ENCODE peak calls at places on chromosomes 11 and 22, in eight cellular contexts. B, Q, Z, T, X, E, A and V are unnamed samples. For H3K9me3, the result is how much of the 10 kb centered on the place peaks cover.

GRCh38 chr11:120467627-120468026 is 43.9 kb upstream of the GRIK4 start:
- DNase-seq in Q (no peak), A (no peak), E (no peak), X (peak), Z (no peak), T (no peak), B (no peak), V (no peak)

GRCh38 chr11:69293819-69294505 is at the start of gene MYEOV:
- DNase-seq in T (peak), Z (peak), Q (no peak), A (no peak), X (peak), B (no peak), E (no peak), V (no peak)

GRCh38 chr11:58977470-58977869 is 38.2 kb downstream of the GLYATL1 start:
- DNase-seq in Q (no peak), Z (no peak), A (no peak), X (no peak), B (no peak), T (no peak), E (no peak), V (no peak)

GRCh38 chr11:44977493-44977984 is 26.9 kb upstream of the TP53I11 start:
- DNase-seq in E (no peak), T (no peak), X (peak), Z (no peak), A (no peak), Q (no peak), B (no peak), V (no peak)

GRCh38 chr11:120509346-120510053 is 2.0 kb upstream of the GRIK4 start:
- DNase-seq in B (no peak), Z (no peak), E (no peak), X (no peak), A (no peak), T (no peak), Q (no peak), V (no peak)

GRCh38 chr11:109422755-109423113 is 744 bp downstream of the C11orf87 start:
- DNase-seq in E (no peak), Q (no peak), A (no peak), Z (no peak), X (no peak), T (no peak), B (no peak), V (no peak)

GRCh38 chr22:32558681-32559355 is 84.2 kb downstream of the FBXO7 start:
- DNase-seq in A (peak), E (no peak), B (no peak), Z (no peak), X (peak), Q (no peak), T (no peak), V (no peak)

GRCh38 chr22:47098121-47098520 is 335.7 kb downstream of the TBC1D22A start:
- DNase-seq in X (no peak), B (no peak), A (no peak), Q (no peak), Z (no peak), E (no peak), T (no peak), V (no peak)

GRCh38 chr11:64203421-64204079 is 3.0 kb upstream of the FERMT3 start:
- DNase-seq in B (no peak), Z (no peak), E (no peak), Q (no peak), X (no peak), T (no peak), A (no peak), V (no peak)

GRCh38 chr11:41879186-41879738 is 419.8 kb upstream of the LRRC4C start:
- DNase-seq in Z (no peak), A (no peak), Q (no peak), B (no peak), T (no peak), E (no peak), X (peak), V (no peak)

GRCh38 chr11:108115495-108116140 is 5.7 kb upstream of the ACAT1 start:
- DNase-seq in X (peak), E (peak), Q (no peak), A (peak), T (no peak), Z (peak), B (no peak), V (no peak)

GRCh38 chr11:14380947-14381555 is 22.1 kb upstream of the RRAS2 start:
- DNase-seq in T (no peak), E (peak), A (peak), Q (peak), Z (peak), X (peak), B (no peak), V (peak)

GRCh38 chr11:47035108-47035507 is 98.5 kb downstream of the CSTPP1 start:
- DNase-seq in T (no peak), Z (no peak), Q (no peak), X (no peak), E (no peak), A (no peak), B (no peak), V (no peak)

GRCh38 chr11:118908931-118909618 is 16.7 kb downstream of the BCL9L start:
- DNase-seq in E (peak), B (no peak), X (peak), A (peak), Q (no peak), T (no peak), Z (peak), V (no peak)

GRCh38 chr22:27670701-27671412 is 130.7 kb downstream of the MN1 start:
- DNase-seq in A (peak), T (peak), Q (no peak), B (no peak), Z (no peak), X (no peak), E (no peak), V (no peak)

GRCh38 chr11:127859941-127860354 is 727.4 kb downstream of the ETS1 start:
- DNase-seq in T (no peak), A (no peak), E (no peak), Q (no peak), X (no peak), Z (no peak), B (no peak), V (no peak)

GRCh38 chr11:83054904-83055380 is 16.8 kb downstream of the RAB30 start:
- DNase-seq in A (peak), X (no peak), T (no peak), Q (no peak), Z (no peak), E (no peak), B (no peak), V (no peak)

GRCh38 chr11:114279778-114280532 is 16.2 kb upstream of the NNMT start:
- DNase-seq in A (no peak), B (peak), Q (no peak), Z (no peak), T (no peak), E (no peak), X (no peak), V (no peak)

GRCh38 chr22:44080936-44081853 is 57.1 kb downstream of the PARVB start:
- DNase-seq in X (peak), Q (peak), B (no peak), Z (peak), E (peak), T (peak), A (peak), V (peak)

GRCh38 chr22:30183861-30184278 is 62.7 kb downstream of the LIF start:
- DNase-seq in T (no peak), B (no peak), Z (no peak), X (no peak), E (no peak), Q (no peak), A (no peak), V (no peak)

GRCh38 chr11:69524291-69524882 is 42.9 kb downstream of the LINC01488 start:
- DNase-seq in E (no peak), Q (no peak), Z (peak), T (no peak), X (no peak), A (no peak), B (no peak), V (no peak)

GRCh38 chr11:125562430-125562829 is 6.8 kb upstream of the EI24 start:
- DNase-seq in T (no peak), Q (no peak), A (no peak), Z (no peak), E (no peak), X (no peak), B (no peak), V (no peak)

GRCh38 chr11:123580557-123581275 is 73.7 kb downstream of the SCN3B start:
- DNase-seq in Z (peak), E (peak), A (peak), Q (peak), X (peak), B (no peak), T (peak), V (peak)

GRCh38 chr11:105611414-105611813 is 1.5 kb downstream of the GRIA4 start:
- DNase-seq in Q (no peak), T (no peak), A (no peak), E (no peak), X (no peak), Z (no peak), B (no peak), V (no peak)

GRCh38 chr11:95378106-95378505 is 147.1 kb upstream of the SESN3 start:
- DNase-seq in B (no peak), E (no peak), Q (no peak), Z (no peak), X (no peak), A (no peak), T (no peak), V (no peak)

GRCh38 chr11:34302046-34302921 is 55.5 kb downstream of the ABTB2 start:
- DNase-seq in A (no peak), E (no peak), X (no peak), Q (no peak), B (no peak), T (no peak), Z (no peak), V (no peak)

GRCh38 chr11:2919188-2919587 is 10.0 kb downstream of the PHLDA2 start:
- DNase-seq in Q (no peak), A (no peak), X (no peak), T (no peak), Z (no peak), B (no peak), E (no peak), V (no peak)

GRCh38 chr11:19168090-19168489 is 33.7 kb downstream of the CSRP3 start:
- DNase-seq in X (no peak), A (no peak), E (no peak), Z (no peak), B (no peak), Q (no peak), T (no peak), V (no peak)

GRCh38 chr11:8512547-8512946 is 81.5 kb downstream of the STK33 start:
- DNase-seq in Z (no peak), Q (no peak), A (no peak), T (no peak), E (no peak), X (peak), B (no peak), V (no peak)

GRCh38 chr11:77762426-77762825 is 58.1 kb downstream of the RSF1 start:
- DNase-seq in X (no peak), B (no peak), A (no peak), E (no peak), Z (no peak), T (no peak), Q (no peak), V (no peak)

GRCh38 chr11:60193687-60194433 is 11.0 kb upstream of the MS4A6A start:
- DNase-seq in Z (no peak), A (peak), T (peak), Q (peak), B (no peak), X (peak), E (peak), V (peak)

GRCh38 chr11:78181155-78181554 is 7.3 kb downstream of the KCTD21 start:
- DNase-seq in B (no peak), Z (no peak), A (no peak), Q (no peak), X (no peak), T (no peak), E (no peak), V (no peak)

GRCh38 chr22:32475428-32476010 is 908 bp downstream of the FBXO7 start:
- DNase-seq in A (peak), E (peak), X (peak), Z (peak), T (no peak), B (no peak), Q (peak), V (no peak)

GRCh38 chr11:65340226-65340625 is 6.6 kb downstream of the DPF2 start:
- DNase-seq in Z (no peak), E (no peak), Q (no peak), X (no peak), T (no peak), A (no peak), B (no peak), V (no peak)

GRCh38 chr11:109644158-109644557 is 222.2 kb downstream of the C11orf87 start:
- DNase-seq in Z (no peak), A (peak), X (no peak), T (no peak), Q (no peak), B (no peak), E (no peak), V (no peak)

GRCh38 chr11:11876458-11876857 is 34.7 kb downstream of the USP47 start:
- DNase-seq in E (no peak), Z (no peak), A (no peak), B (no peak), X (peak), T (no peak), Q (no peak), V (no peak)

GRCh38 chr22:33130473-33130872 is 72.3 kb upstream of the SYN3 start:
- DNase-seq in X (no peak), Q (no peak), B (no peak), T (no peak), E (no peak), Z (no peak), A (no peak), V (no peak)

DNA sequence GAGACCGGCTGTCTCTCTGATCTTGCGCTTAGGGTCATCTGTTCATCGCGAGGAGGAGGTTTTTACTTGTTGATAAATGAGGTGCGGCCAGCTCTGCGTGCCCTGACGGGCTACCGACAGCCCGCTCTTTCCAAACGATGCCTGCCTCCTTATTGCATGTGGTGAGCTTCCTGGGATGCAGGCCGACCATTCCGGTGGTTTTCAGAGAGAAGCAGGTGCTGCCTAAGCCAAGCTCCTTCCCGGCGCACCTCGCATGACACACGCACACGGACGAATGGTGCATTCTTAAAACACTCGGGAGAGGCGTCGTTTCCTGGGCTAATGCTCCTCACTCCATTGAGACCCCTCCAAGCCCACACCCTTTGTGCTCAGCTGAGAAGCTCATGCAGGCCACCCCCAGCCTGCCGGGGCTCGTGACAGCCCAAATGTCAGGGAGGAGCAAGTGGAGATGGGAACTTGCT is 456.8 kb downstream of the BRD1 start:
- DNase-seq in B (peak), A (no peak), Z (peak), X (no peak), Q (no peak), E (no peak), T (no peak), V (no peak)
- H3K9me3 ChIP-seq in B (under half), A (under half), Z (under half), X (under half), Q (under half), E (under half), T (under half), V (under half)

DNA sequence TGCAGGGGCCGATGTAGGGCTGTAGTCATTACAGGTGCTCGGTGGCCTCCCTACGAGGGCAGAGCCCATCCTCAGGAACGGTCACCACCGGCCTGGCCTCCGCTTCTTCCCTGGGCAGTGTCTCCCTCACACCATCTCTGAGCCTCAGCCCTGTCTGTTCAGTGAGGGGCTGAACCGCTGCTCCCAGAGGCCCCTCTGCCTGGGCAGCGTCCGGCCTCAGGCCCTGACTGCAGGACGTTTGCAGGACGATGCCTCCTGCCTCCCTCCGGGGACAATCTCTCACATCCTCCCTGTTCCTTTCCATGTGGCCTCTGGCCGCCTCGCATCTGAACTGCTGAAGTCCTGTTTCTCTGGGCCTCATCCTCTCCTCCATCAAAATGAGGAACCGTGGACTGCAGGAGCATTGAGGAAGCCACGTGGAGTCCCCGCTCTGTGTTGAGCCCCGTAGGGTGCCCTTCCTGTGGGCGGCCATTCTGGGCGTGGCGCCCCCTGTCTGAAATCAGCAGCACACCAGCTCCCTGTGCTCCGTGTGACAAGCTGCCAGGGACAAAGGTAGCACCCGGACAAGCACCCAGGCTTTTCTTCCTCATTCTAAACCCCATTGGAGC is 933.5 kb downstream of the BRD1 start:
- DNase-seq in E (no peak), A (no peak), Z (no peak), B (peak), X (no peak), T (no peak), Q (no peak), V (no peak)
- H3K9me3 ChIP-seq in E (under half), A (under half), Z (under half), B (under half), X (under half), T (under half), Q (under half), V (under half)

DNA sequence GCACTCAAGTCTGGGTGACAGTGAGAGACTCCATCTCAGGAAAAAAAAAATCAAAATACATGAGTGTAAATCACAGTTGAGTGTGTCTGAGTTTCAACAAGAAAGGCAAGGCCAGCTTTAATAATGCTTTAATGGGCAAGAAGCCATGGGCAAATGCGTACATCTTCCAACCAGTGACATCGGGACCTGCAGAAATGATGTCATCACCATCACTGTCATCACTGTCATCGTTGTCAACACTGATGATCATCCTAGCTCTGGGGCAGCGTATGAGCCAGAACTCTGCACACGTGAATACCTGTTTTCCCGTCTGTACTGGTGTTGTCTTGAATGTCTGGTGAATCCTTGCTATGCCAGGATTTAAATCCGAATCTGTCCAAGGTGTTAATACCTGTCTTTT is 712.5 kb downstream of the BRD1 start:
- DNase-seq in Z (no peak), A (no peak), E (no peak), T (no peak), B (no peak), X (no peak), Q (no peak), V (no peak)
- H3K9me3 ChIP-seq in Z (under half), A (under half), E (under half), T (under half), B (under half), X (under half), Q (under half), V (under half)

GRCh38 chr11:32434387-32435151 is 770 bp downstream of the WT1 start:
- DNase-seq in E (peak), Z (no peak), B (no peak), X (peak), T (no peak), A (no peak), Q (no peak), V (no peak)
- H3K9me3 ChIP-seq in E (under half), Z (under half), B (under half), X (under half), T (under half), A (under half), Q (under half), V (under half)

GRCh38 chr11:134532921-134533421 is 120.9 kb upstream of the B3GAT1 start:
- DNase-seq in B (no peak), T (no peak), X (no peak), Z (no peak), A (no peak), E (no peak), Q (no peak), V (no peak)

GRCh38 chr11:134531331-134532135 is 119.5 kb upstream of the B3GAT1 start:
- DNase-seq in Z (peak), B (no peak), A (no peak), E (no peak), X (no peak), T (no peak), Q (peak), V (peak)

GRCh38 chr11:134532176-134532920 is 120.3 kb upstream of the B3GAT1 start:
- DNase-seq in X (no peak), Q (peak), E (no peak), Z (peak), B (no peak), T (no peak), A (no peak), V (no peak)

GRCh38 chr11:134529212-134530096 is 117.4 kb upstream of the B3GAT1 start:
- DNase-seq in T (no peak), Z (peak), E (no peak), A (no peak), Q (peak), X (no peak), B (no peak), V (no peak)

GRCh38 chr11:134530826-134531225 is 118.8 kb upstream of the B3GAT1 start:
- DNase-seq in B (no peak), T (no peak), A (no peak), E (no peak), Q (peak), X (no peak), Z (peak), V (no peak)
- H3K9me3 ChIP-seq in B (under half), T (under half), A (under half), E (under half), Q (under half), X (under half), Z (under half), V (under half)

GRCh38 chr22:48627203-48627602 is 1200.5 kb downstream of the BRD1 start:
- DNase-seq in B (no peak), Z (no peak), Q (no peak), T (no peak), A (no peak), X (no peak), E (peak), V (no peak)

GRCh38 chr22:48621085-48621484 is 1206.6 kb downstream of the BRD1 start:
- DNase-seq in B (no peak), A (no peak), X (no peak), Z (no peak), E (no peak), Q (no peak), T (no peak), V (no peak)

GRCh38 chr22:48622891-48623545 is 1204.7 kb downstream of the BRD1 start:
- DNase-seq in Q (no peak), X (no peak), A (no peak), Z (no peak), E (no peak), B (no peak), T (no peak), V (no peak)

GRCh38 chr22:48627966-48628365 is 1199.7 kb downstream of the BRD1 start:
- DNase-seq in B (no peak), Z (no peak), E (no peak), Q (no peak), T (no peak), A (no peak), X (no peak), V (no peak)

GRCh38 chr22:48624401-48624800 is 1203.3 kb downstream of the BRD1 start:
- DNase-seq in Z (no peak), A (no peak), E (no peak), T (no peak), Q (no peak), X (no peak), B (no peak), V (no peak)
- H3K9me3 ChIP-seq in Z (under half), A (under half), E (under half), T (under half), Q (under half), X (under half), B (under half), V (under half)